ENCODE peak calls at places on chromosome 19, in nine cellular contexts. K is brain microvascular endothelial cell; Q is T-helper 22 cell; Y is LoVo; A is NCI-H226; J is hypothalamus; P is AG08395; V is MCF 10A; U is stimulated activated CD4-positive, alpha-beta T cell treated with anti-CD3 and anti-CD28 coated beads, TNF-alpha, amount 100 ng/mL, for 4 hours. C is an unnamed sample.

GRCh38 chr19:42270346-42271044 is 1.4 kb downstream of the CIC start:
- DNase-seq in K (peak), Q (peak), Y (no peak), A (peak), J (no peak), P (peak), V (peak), U (peak), C (peak)

GRCh38 chr19:18468930-18469244 is 31.0 kb upstream of the ISYNA1 start:
- DNase-seq in K (no peak), Q (no peak), Y (no peak), A (no peak), J (no peak), P (no peak), V (no peak), U (no peak), C (no peak)

GRCh38 chr19:29731331-29731850 is 16.3 kb upstream of the C19orf12 start:
- DNase-seq in K (no peak), Q (no peak), Y (no peak), A (no peak), J (no peak), P (no peak), V (no peak), U (no peak), C (no peak)

GRCh38 chr19:33953592-33953991 is 156.9 kb downstream of the KCTD15 start:
- DNase-seq in K (no peak), Q (no peak), Y (no peak), A (no peak), J (no peak), P (no peak), V (no peak), U (no peak), C (no peak)

GRCh38 chr19:12833747-12834417 is 497 bp downstream of the RTBDN start:
- DNase-seq in K (no peak), Q (no peak), Y (peak), A (no peak), J (no peak), P (peak), V (peak), U (no peak), C (no peak)

GRCh38 chr19:17511724-17512573 is 500 bp downstream of the PGLS start:
- DNase-seq in K (peak), Q (peak), Y (peak), A (peak), J (peak), P (peak), V (peak), U (peak), C (peak)

GRCh38 chr19:48405010-48405659 is 11.7 kb downstream of the GRIN2D start:
- DNase-seq in K (no peak), Q (no peak), Y (no peak), A (no peak), J (no peak), P (no peak), V (no peak), U (no peak), C (no peak)

GRCh38 chr19:33242911-33243310 is 17.3 kb upstream of the SLC7A10 start:
- DNase-seq in K (no peak), Q (no peak), Y (no peak), A (no peak), J (no peak), P (no peak), V (no peak), U (no peak), C (no peak)

GRCh38 chr19:7534531-7534980 is 961 bp upstream of the PNPLA6 start:
- DNase-seq in K (peak), Q (no peak), Y (peak), A (peak), J (peak), P (peak), V (peak), U (no peak), C (peak)

GRCh38 chr19:32519023-32519422 is 62.0 kb upstream of the PDCD5 start:
- DNase-seq in K (no peak), Q (no peak), Y (no peak), A (no peak), J (no peak), P (no peak), V (peak), U (no peak), C (no peak)

GRCh38 chr19:4589579-4590410 is 30.3 kb upstream of the SEMA6B start:
- DNase-seq in K (no peak), Q (no peak), Y (no peak), A (no peak), J (no peak), P (no peak), V (no peak), U (no peak), C (no peak)

GRCh38 chr19:33644284-33644836 is 22.6 kb downstream of the CHST8 start:
- DNase-seq in K (no peak), Q (no peak), Y (no peak), A (no peak), J (no peak), P (no peak), V (no peak), U (no peak), C (no peak)

GRCh38 chr19:43634516-43634876 is 5.2 kb downstream of the CADM4 start:
- DNase-seq in K (no peak), Q (no peak), Y (no peak), A (no peak), J (peak), P (no peak), V (no peak), U (no peak), C (no peak)

GRCh38 chr19:9076886-9077285 is 10.0 kb upstream of the OR1M1 start:
- DNase-seq in K (no peak), Q (no peak), Y (no peak), A (no peak), J (no peak), P (no peak), V (no peak), U (no peak), C (no peak)

GRCh38 chr19:24078688-24079087 is 8.3 kb upstream of the ZNF254 start:
- DNase-seq in K (no peak), Q (no peak), Y (no peak), A (no peak), J (no peak), P (no peak), V (no peak), U (no peak), C (no peak)

GRCh38 chr19:15811476-15811875 is 4.0 kb downstream of the OR10H1 start:
- DNase-seq in K (no peak), Q (no peak), Y (no peak), A (no peak), J (no peak), P (no peak), V (no peak), U (no peak), C (no peak)

GRCh38 chr19:8451885-8452284 is 7.1 kb downstream of the HNRNPM start:
- DNase-seq in K (peak), Q (no peak), Y (peak), A (peak), J (no peak), P (peak), V (peak), U (no peak), C (peak)

GRCh38 chr19:51163257-51163656 is 21.2 kb downstream of the SIGLEC7 start:
- DNase-seq in K (no peak), Q (no peak), Y (no peak), A (no peak), J (no peak), P (no peak), V (no peak), U (no peak), C (no peak)

GRCh38 chr19:58356971-58357797 is 3.9 kb upstream of the A1BG start:
- DNase-seq in K (peak), Q (no peak), Y (no peak), A (no peak), J (no peak), P (no peak), V (no peak), U (no peak), C (no peak)

GRCh38 chr19:48992571-48993174 is 436 bp downstream of the GYS1 start:
- DNase-seq in K (no peak), Q (no peak), Y (no peak), A (no peak), J (peak), P (no peak), V (no peak), U (no peak), C (no peak)

GRCh38 chr19:54010474-54010873 is 19.0 kb downstream of the CACNG6 start:
- DNase-seq in K (no peak), Q (no peak), Y (no peak), A (no peak), J (no peak), P (no peak), V (no peak), U (no peak), C (no peak)